ENCODE peak calls at places on chromosomes 12 and 14, in seven cellular contexts. G is IMR-90; I is CD8-positive, alpha-beta T cell; L is left ventricle myocardium inferior; H is upper lobe of right lung; P is tibial artery; E is heart right ventricle. U is an unnamed sample. For H3K9me3, the result is how much of the 10 kb centered on the place peaks cover.

GRCh38 chr12:38159092-38159551 is 157.5 kb upstream of the ALG10B start:
- DNase-seq in G (no peak), I (no peak), L (no peak), H (peak), P (no peak), E (no peak), U (no peak)

GRCh38 chr12:3123729-3124128 is 46.5 kb downstream of the TSPAN9 start:
- DNase-seq in G (no peak), I (no peak), L (no peak), H (no peak), P (no peak), E (no peak), U (no peak)

GRCh38 chr14:54048736-54049135 is 92.1 kb upstream of the BMP4 start:
- DNase-seq in G (no peak), I (no peak), L (no peak), H (no peak), P (no peak), E (no peak), U (no peak)

GRCh38 chr12:106170285-106170684 is 31.5 kb upstream of the NUAK1 start:
- DNase-seq in G (peak), I (no peak), L (no peak), H (no peak), P (no peak), E (no peak), U (no peak)

GRCh38 chr14:91138511-91139359 is 24.9 kb downstream of the DGLUCY start:
- DNase-seq in G (no peak), I (peak), L (no peak), H (no peak), P (no peak), E (no peak), U (no peak)

GRCh38 chr12:28390716-28391452 is 200.6 kb downstream of the CCDC91 start:
- DNase-seq in G (peak), I (no peak), L (no peak), H (no peak), P (no peak), E (peak), U (no peak)

GRCh38 chr12:93722757-93723567 is 45.8 kb downstream of the CRADD start:
- DNase-seq in G (no peak), I (no peak), L (no peak), H (no peak), P (no peak), E (no peak), U (no peak)

GRCh38 chr14:78921856-78922255 is 751.7 kb downstream of the NRXN3 start:
- DNase-seq in G (peak), I (no peak), L (no peak), H (no peak), P (no peak), E (no peak), U (no peak)

GRCh38 chr14:25034803-25035681 is 14.9 kb downstream of the STXBP6 start:
- DNase-seq in G (no peak), I (no peak), L (no peak), H (no peak), P (no peak), E (no peak), U (no peak)

GRCh38 chr12:49279706-49280159 is 14.9 kb downstream of the TUBA1C start:
- DNase-seq in G (no peak), I (no peak), L (no peak), H (no peak), P (no peak), E (no peak), U (no peak)

GRCh38 chr14:68962681-68963080 is 16.4 kb downstream of the ACTN1 start:
- DNase-seq in G (no peak), I (no peak), L (no peak), H (no peak), P (no peak), E (no peak), U (no peak)

GRCh38 chr14:33950320-33951182 is at the start of gene EGLN3:
- DNase-seq in G (peak), I (peak), L (peak), H (peak), P (peak), E (peak), U (no peak)

GRCh38 chr12:89345830-89346740 is 6.2 kb downstream of the DUSP6 start:
- DNase-seq in G (peak), I (peak), L (peak), H (peak), P (peak), E (peak), U (no peak)

GRCh38 chr14:25121342-25122129 is 71.6 kb upstream of the STXBP6 start:
- DNase-seq in G (peak), I (no peak), L (no peak), H (no peak), P (no peak), E (no peak), U (no peak)

GRCh38 chr14:93549578-93549977 is 118.8 kb downstream of the UNC79 start:
- DNase-seq in G (no peak), I (no peak), L (no peak), H (no peak), P (no peak), E (no peak), U (no peak)

GRCh38 chr14:71328183-71328582 is 420.9 kb downstream of the PCNX1 start:
- DNase-seq in G (no peak), I (no peak), L (no peak), H (no peak), P (no peak), E (no peak), U (no peak)

GRCh38 chr12:100399095-100399494 is 42.2 kb downstream of the SLC17A8 start:
- DNase-seq in G (no peak), I (no peak), L (no peak), H (no peak), P (no peak), E (no peak), U (no peak)

GRCh38 chr12:42729532-42729895 is 140.0 kb upstream of the PRICKLE1 start:
- DNase-seq in G (no peak), I (no peak), L (no peak), H (no peak), P (no peak), E (no peak), U (no peak)

GRCh38 chr12:81015510-81015909 is 62.4 kb upstream of the ACSS3 start:
- DNase-seq in G (no peak), I (no peak), L (no peak), H (no peak), P (no peak), E (no peak), U (no peak)

GRCh38 chr14:56491299-56492285 is 88.0 kb upstream of the TMEM260 start:
- DNase-seq in G (peak), I (peak), L (no peak), H (no peak), P (peak), E (peak), U (no peak)

GRCh38 chr12:111578971-111579340 is 20.2 kb downstream of the ATXN2 start:
- DNase-seq in G (no peak), I (no peak), L (no peak), H (no peak), P (no peak), E (no peak), U (no peak)

GRCh38 chr14:58898655-58899316 is 261.0 kb downstream of the DACT1 start:
- DNase-seq in G (peak), I (no peak), L (no peak), H (no peak), P (no peak), E (no peak), U (no peak)

GRCh38 chr12:66269757-66270383 is 32.4 kb upstream of the HELB start:
- DNase-seq in G (peak), I (no peak), L (no peak), H (no peak), P (no peak), E (no peak), U (no peak)

GRCh38 chr14:102982852-102983470 is 60.5 kb downstream of the AMN start:
- DNase-seq in G (no peak), I (no peak), L (no peak), H (no peak), P (no peak), E (no peak), U (no peak)
- TF ChIP-seq CTCF in G (no peak), I (no peak), L (no peak), H (no peak), P (no peak), E (no peak), U (no peak)

DNA sequence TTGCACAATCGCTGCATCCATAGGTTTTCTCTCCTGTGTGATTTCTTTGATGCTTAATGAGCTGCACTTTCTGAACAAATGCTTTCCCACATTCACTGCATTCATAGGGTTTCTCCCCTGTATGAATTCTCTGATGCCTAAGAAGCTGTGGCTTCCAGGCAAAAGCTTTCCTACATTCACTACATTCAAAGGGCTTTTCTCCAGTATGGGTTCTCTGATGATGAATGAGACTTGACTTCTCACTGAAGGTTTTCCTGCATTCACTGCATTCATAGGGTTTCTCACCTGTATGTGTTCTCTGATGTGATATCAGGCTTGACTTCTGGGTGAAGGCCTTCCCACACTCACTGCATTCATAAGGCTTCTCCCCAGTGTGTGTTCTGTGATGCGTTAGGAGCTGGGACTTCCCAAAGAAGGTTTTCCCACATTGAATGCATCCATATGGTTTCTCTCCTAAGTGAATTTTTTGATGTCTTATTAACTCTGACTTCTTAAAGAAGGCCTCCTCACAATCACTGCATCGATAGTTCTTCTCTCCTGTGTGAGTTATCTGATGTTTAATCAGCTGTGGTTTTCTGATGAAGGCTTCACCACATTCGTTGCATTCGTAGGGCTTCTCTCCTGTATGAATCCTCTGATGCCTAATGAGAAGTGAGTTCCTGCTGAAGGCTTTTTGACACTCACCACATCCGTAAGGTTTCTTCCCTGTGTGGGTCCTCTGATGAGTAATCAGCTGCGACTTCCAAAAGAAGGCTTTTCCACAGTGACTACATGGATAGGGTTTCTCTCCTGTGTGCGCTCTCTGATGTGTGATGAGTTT is 30.3 kb downstream of the ZNF605 start:
- DNase-seq in G (no peak), I (no peak), L (no peak), H (no peak), P (no peak), E (no peak), U (no peak)
- H3K9me3 ChIP-seq in G (half or more), I (half or more), L (half or more), H (half or more), P (half or more), E (half or more), U (half or more)

DNA sequence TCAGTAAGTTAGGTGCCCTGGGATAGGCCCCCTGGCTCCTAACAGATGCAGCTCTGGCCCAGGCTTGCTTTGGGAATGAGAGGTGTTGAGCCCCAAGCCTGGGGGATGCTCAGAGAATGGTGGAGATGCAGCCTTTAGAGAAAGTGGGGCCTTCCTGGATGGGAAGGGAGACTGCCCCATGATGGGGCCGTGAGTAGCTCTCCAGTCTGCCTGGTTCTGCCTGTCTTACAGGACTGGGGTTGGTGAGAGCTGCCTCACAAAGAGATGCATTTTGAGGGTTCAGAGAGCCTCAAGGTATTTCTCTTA is 523 bp upstream of the VRTN start:
- DNase-seq in G (no peak), I (no peak), L (no peak), H (peak), P (no peak), E (no peak), U (no peak)
- H3K27ac ChIP-seq in G (no peak), I (no peak), L (no peak), H (no peak), P (no peak), E (no peak), U (no peak)

GRCh38 chr12:56104815-56105476 is 587 bp downstream of the PA2G4 start:
- DNase-seq in G (no peak), I (no peak), L (no peak), H (no peak), P (no peak), E (no peak), U (no peak)
- TF ChIP-seq CTCF in G (peak), I (no peak), L (no peak), H (no peak), P (no peak), E (no peak), U (no peak)

GRCh38 chr12:116603516-116603915 is 44.3 kb downstream of the MAP1LC3B2 start:
- DNase-seq in G (no peak), I (no peak), L (no peak), H (no peak), P (no peak), E (no peak), U (no peak)

GRCh38 chr12:116600959-116601358 is 41.8 kb downstream of the MAP1LC3B2 start:
- DNase-seq in G (no peak), I (no peak), L (no peak), H (no peak), P (no peak), E (no peak), U (no peak)

GRCh38 chr12:116601524-116601923 is 42.3 kb downstream of the MAP1LC3B2 start:
- DNase-seq in G (peak), I (no peak), L (no peak), H (no peak), P (no peak), E (no peak), U (no peak)

GRCh38 chr12:116604151-116604550 is 45.0 kb downstream of the MAP1LC3B2 start:
- DNase-seq in G (no peak), I (no peak), L (no peak), H (no peak), P (peak), E (no peak), U (no peak)

DNA sequence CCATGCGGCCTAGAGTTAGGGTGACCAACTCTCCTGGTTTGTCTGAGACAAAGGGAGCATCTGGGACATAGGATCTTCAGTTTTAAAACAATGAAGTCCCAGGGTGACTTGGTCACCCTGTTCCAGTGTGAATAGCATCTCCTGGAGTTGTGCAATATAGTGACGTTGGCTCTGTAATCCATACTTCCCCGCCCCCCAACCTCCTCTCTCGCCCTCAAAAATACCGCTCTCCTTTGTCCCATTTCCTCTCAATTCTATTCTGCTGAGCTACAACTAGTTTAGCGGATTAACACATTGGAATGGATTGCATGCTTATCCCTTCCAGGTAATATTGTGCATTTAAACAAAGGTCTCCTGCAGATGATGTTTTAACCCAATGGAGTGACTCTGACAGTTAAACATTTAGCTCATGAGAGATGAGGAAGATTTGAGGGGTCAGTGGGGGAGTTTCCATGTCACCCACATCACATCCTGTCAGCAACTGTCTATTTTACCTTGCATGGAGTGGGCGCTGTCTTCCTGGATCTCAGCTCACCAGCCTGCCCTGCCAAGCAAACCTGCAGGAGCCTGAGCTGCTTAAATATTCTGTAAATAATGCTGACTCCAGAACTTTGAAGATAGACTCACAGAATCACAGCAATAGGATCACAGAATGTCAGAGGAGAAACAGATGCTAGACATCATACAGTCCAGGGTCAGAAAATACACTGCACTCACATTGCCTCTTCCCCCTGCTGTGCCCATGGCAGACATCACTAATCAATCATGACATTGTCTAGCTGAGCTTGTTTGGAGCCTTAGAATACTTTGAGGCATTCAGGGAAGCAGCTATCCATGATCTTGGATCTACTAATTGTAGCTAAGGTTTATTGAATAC is 43.0 kb downstream of the MAP1LC3B2 start:
- DNase-seq in G (no peak), I (no peak), L (no peak), H (no peak), P (no peak), E (no peak), U (no peak)
- H3K9me3 ChIP-seq in G (under half), I (under half), L (under half), H (under half), P (under half), E (under half), U (under half)

GRCh38 chr12:73506611-73507010 is 1031.0 kb upstream of the ATXN7L3B start:
- DNase-seq in G (no peak), I (no peak), L (no peak), H (no peak), P (no peak), E (no peak), U (no peak)
- H3K27ac ChIP-seq in G (no peak), I (no peak), L (no peak), H (no peak), P (no peak), E (no peak), U (no peak)

GRCh38 chr12:31524791-31525495 is 66.0 kb downstream of the DENND5B start:
- DNase-seq in G (peak), I (no peak), L (no peak), H (no peak), P (no peak), E (no peak), U (no peak)

GRCh38 chr12:31519525-31519924 is 71.4 kb downstream of the DENND5B start:
- DNase-seq in G (no peak), I (no peak), L (no peak), H (no peak), P (no peak), E (no peak), U (no peak)

GRCh38 chr12:31522607-31523006 is 68.3 kb downstream of the DENND5B start:
- DNase-seq in G (no peak), I (no peak), L (no peak), H (no peak), P (no peak), E (no peak), U (no peak)

GRCh38 chr12:31523306-31523705 is 67.6 kb downstream of the DENND5B start:
- DNase-seq in G (no peak), I (no peak), L (no peak), H (no peak), P (no peak), E (no peak), U (no peak)

DNA sequence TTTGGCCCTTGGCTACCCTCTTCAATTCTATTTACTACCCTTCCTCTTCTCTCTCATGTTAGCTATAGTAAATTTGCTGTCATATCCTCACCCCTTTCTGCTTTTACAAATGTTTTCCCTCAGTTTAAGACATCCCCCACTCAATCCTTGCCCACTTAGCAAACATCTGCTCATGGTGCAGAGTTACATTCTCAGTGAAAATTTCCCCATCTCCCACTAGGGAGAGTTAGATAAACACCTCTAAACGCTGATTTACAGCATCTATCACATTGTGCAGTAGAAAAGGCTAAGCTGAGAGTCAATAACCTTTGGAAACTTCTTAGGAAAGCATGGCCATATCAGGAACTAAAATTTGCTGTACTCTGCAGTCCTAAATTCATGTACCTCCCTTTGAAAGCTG is 69.0 kb downstream of the DENND5B start:
- DNase-seq in G (peak), I (no peak), L (no peak), H (no peak), P (no peak), E (no peak), U (no peak)
- TF ChIP-seq CTCF in G (no peak), I (no peak), L (no peak), H (no peak), P (no peak), E (no peak), U (no peak)

DNA sequence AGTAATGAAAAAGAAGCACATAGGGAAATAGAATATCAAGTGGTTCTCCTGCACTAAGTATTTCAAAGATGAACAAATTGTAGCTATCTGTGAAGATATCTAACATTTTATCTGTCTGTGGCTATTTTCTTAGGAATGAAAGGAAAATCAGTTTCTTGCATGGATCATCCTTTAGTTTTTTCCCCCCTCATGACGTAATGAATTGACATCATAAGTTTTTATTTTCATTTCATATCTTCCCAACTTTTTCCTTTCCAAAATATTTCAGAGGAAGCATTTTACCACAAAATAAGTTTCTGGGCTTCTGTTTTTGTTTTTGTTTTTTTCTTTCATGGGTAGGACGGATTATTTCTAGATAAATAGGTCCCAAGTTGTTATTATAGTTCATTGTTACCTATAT is 996.6 kb downstream of the TMEM121 start:
- DNase-seq in G (no peak), I (no peak), L (no peak), H (no peak), P (no peak), E (no peak), U (no peak)
- H3K9me3 ChIP-seq in G (under half), I (under half), L (under half), H (under half), P (under half), E (under half), U (under half)

U was measured in CD4-positive, alpha-beta T cell.